ENCODE peak calls at places on chromosomes 16 and 17, in six cellular contexts. W is progenitor cell of endocrine pancreas, L is epithelial cell of proximal tubule, G is HFF-Myc, I is suprapubic skin, Y is brain microvascular endothelial cell. Q is an unnamed sample.

GRCh38 chr17:72502111-72502939 is 381.5 kb downstream of the SOX9 start:
- DNase-seq in I (no peak), L (no peak), W (no peak), Y (peak; percentile 35), G (no peak), Q (no peak)

GRCh38 chr17:50867856-50868438 is 1.8 kb upstream of the TOB1 start:
- DNase-seq in L (no peak), Y (no peak), G (no peak), I (no peak), W (no peak), Q (no peak)

GRCh38 chr17:80063815-80064585 is 27.6 kb downstream of the CCDC40 start:
- DNase-seq in L (peak; percentile 66), W (no peak), Y (peak; percentile 55), G (no peak), I (peak; percentile 88), Q (peak; percentile 50)

GRCh38 chr17:81523139-81524062 is 4.8 kb upstream of the FSCN2 start:
- DNase-seq in W (peak; percentile 44), I (no peak), L (no peak), G (no peak), Y (no peak), Q (peak; percentile 68)

GRCh38 chr16:65126845-65127624 is 5.2 kb upstream of the CDH11 start:
- DNase-seq in L (no peak), Y (no peak), I (no peak), W (no peak), G (no peak), Q (no peak)

GRCh38 chr17:65750678-65751077 is 189.2 kb upstream of the AXIN2 start:
- DNase-seq in G (peak; percentile 81), I (no peak), Y (peak; percentile 75), W (no peak), L (peak; percentile 88), Q (peak; percentile 89)

GRCh38 chr17:44186307-44187130 is at the start of gene TMUB2:
- DNase-seq in Y (peak; percentile 99), L (peak; percentile 95), I (peak; percentile 100), G (peak; percentile 98), W (peak; percentile 98), Q (peak; percentile 99)

GRCh38 chr16:51822471-51822870 is 671.4 kb upstream of the SALL1 start:
- DNase-seq in L (no peak), G (no peak), Y (no peak), I (no peak), W (no peak), Q (no peak)

GRCh38 chr17:75482098-75482943 is 25.9 kb downstream of the TMEM94 start:
- DNase-seq in W (no peak), L (no peak), I (no peak), Y (no peak), G (no peak), Q (no peak)

GRCh38 chr16:65634291-65634690 is 512.4 kb upstream of the CDH11 start:
- DNase-seq in I (no peak), L (no peak), Y (no peak), G (no peak), W (no peak), Q (no peak)

GRCh38 chr17:40415390-40415789 is 2.3 kb downstream of the TOP2A start:
- DNase-seq in G (no peak), Y (peak; percentile 7), I (no peak), L (no peak), W (no peak), Q (peak; percentile 52)

GRCh38 chr17:15262291-15263205 is 2.6 kb downstream of the PMP22 start:
- DNase-seq in G (peak; percentile 80), W (peak; percentile 17), I (peak; percentile 93), L (no peak), Y (no peak), Q (peak; percentile 84)

GRCh38 chr16:55701442-55702319 is 45.9 kb downstream of the SLC6A2 start:
- DNase-seq in I (no peak), Y (peak; percentile 20), G (peak; percentile 20), W (peak; percentile 37), L (no peak), Q (peak; percentile 33)

GRCh38 chr16:51431517-51432241 is 280.6 kb upstream of the SALL1 start:
- DNase-seq in Y (peak; percentile 93), W (no peak), I (no peak), L (peak; percentile 99), G (peak; percentile 93), Q (peak; percentile 99)

GRCh38 chr16:22813946-22814325 is at the start of gene HS3ST2:
- DNase-seq in Y (no peak), I (peak; percentile 84), G (no peak), W (peak; percentile 24), L (no peak), Q (no peak)
- TF ChIP-seq CTCF in Y (no peak), I (no peak), G (peak; percentile 45), W (peak; percentile 54), L (no peak), Q (peak; percentile 16)

DNA sequence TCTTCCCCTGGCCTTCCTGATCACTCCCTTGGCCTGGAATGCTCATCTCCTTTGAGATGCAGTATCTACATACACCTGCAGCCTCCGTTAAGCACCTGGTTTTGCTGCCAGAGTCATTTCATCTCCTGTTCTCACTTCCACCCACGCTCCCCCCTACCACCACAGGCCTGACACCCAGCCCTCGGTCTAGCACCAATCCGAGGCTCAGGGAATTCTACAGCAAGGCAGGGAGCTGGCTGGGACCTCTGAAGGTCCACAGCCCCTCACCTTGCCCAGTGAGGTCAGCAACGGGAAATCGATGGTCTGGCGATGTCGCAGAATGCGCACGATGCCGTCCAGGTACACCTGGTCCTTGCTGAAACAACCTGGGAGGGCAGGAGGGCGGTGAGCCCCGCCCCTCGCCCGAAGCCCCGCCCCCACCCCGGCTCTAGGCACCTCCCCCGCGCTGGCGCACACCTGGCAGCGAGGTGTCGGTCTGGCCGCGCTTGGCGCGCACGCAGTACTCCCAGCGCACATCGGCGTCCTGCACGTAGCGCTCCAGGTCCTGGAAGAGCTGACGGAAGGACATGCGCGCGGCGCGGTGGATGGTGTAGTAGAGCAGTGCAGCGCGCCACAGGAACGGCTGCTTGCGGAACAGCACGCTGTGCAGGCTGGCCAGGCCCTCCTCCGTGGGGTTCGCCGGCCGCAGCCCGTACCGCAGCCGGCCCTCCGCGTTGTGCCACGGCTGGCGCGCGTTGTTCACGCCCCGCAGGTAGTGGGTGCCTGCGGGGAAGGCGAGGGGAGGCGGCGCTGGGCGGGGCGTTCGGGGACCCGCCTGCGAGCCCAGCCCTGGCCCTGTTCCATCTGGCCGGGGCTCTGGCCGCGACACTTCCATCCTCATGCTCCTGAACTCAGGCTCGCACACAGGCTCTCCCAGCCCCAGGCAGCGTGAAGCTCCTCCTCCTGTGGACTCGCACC is 5.7 kb downstream of the MATCAP1 start:
- DNase-seq in W (peak; percentile 65), L (no peak), Y (no peak), I (no peak), G (no peak), Q (no peak)
- TF ChIP-seq CTCF in W (no peak), L (no peak), Y (peak; percentile 30), I (no peak), G (no peak), Q (no peak)

GRCh38 chr17:29090746-29091395 is 47.9 kb downstream of the PIPOX start:
- DNase-seq in Y (no peak), W (no peak), G (no peak), I (no peak), L (no peak), Q (no peak)
- TF ChIP-seq CTCF in Y (peak; percentile 16), W (no peak), G (no peak), I (no peak), L (no peak), Q (peak; percentile 26)

GRCh38 chr17:28306954-28307401 is 12.0 kb upstream of the TMEM97 start:
- DNase-seq in G (no peak), Y (no peak), W (no peak), I (no peak), L (no peak), Q (no peak)
- TF ChIP-seq CTCF in G (no peak), Y (no peak), W (no peak), I (no peak), L (no peak), Q (no peak)

DNA sequence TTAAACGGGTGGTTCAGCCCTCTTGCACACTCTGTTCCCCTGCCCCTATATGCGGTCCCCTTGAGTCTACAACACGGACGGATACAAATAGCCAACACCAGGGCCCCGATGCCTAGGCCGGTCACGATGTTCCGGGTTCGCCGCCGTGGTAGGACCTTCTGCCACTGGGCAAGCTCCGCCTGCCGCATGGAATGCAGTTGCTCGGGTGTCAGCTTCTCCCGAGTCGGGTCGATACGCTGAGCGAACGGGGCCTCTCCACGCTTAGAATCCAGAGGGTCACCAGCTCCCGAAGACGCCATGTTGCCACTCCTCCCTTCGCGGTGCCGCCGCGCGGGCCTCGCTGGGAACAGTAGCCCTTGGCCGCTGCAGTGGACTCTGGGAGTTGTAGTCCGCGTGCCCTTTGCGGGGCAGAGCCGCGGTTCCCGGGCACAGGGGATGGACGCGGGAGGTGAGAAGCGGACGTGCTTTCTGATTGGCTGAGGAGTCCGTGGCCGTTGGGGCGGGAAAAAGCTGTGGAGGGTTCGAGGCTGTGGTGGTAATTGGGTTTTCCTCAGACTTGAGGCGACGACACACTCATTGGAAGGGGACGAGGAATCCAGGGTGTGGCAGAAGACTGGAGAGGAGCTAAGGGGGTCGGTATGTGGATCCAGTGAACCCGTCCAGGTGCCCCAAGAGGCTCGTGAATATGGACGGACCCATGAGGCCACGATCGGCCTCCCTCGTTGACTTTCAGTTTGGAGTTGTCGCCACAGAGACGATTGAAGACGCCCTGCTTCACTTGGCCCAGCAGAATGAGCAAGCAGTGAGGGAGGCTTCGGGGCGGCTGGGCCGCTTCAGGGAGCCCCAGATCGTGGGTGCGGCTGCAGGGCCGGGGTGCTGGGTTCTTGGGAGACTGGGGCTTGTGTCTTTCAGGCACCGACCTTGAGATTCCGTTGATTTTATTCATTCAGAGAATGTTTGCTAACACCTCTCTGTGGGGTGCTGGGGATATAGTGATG is at the start of the genes CNTD1 and COA3:
- DNase-seq in I (peak; percentile 90), Y (peak; percentile 78), L (no peak), G (peak; percentile 56), W (peak; percentile 86), Q (peak; percentile 79)
- TF ChIP-seq CTCF in I (no peak), Y (peak; percentile 24), L (no peak), G (no peak), W (peak; percentile 38), Q (peak; percentile 37)

DNA sequence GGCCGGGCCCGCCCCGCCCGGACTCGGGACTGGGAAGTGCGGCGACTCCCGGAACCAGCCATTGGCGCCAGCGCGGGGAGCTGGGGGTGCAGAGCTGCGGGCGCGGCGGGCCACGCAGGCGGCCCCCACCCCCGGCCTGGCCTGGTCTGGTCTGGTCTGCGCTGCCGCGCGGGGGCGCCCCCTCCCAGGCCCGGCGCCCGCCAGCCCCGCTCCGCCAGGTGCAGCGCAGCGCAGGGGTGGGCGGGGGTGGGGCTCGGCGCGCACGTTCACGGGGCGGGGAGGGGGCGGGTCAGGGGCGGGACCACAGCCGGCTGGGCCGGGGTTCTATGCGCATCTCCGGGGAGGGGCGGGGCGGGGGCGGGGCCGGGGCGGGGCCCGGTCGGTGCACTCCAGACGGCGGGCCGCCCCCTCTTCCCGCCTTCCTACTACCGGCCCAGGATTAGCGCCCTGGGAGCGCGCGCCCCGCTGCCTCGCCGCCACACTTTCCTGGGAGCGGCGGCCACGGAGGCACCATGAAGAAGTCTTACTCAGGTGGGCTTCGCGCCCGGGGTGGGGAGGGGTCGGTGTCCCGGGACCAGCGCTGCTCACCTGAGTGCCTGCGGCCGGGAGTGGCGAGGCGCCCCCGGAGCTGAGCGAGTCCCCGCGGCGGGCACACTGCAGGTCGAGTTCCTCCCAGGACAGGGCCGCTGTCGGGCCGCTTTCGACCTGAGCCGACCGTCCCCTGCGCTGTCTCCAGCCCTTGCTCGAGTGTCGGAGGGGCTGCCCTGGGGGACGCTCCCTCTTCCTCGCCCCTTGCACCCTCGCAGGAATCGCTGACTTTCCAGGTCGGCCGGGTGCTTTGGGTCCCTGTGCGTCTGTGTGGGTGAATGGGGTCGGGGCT is 140.5 kb downstream of the SEC14L1 start:
- DNase-seq in I (no peak), L (no peak), Y (no peak), G (no peak), W (peak; percentile 67), Q (no peak)
- TF ChIP-seq CTCF in I (no peak), L (no peak), Y (no peak), G (no peak), W (peak; percentile 48), Q (peak; percentile 30)

GRCh38 chr17:48552453-48553189 is 7.7 kb upstream of the HOXB2 start:
- DNase-seq in W (no peak), Y (no peak), I (no peak), G (no peak), L (no peak), Q (no peak)
- TF ChIP-seq CTCF in W (no peak), Y (no peak), I (no peak), G (no peak), L (no peak), Q (no peak)

Q was measured in HFFc6.